ENCODE peak calls at places on chromosomes 5 and 9, in seven cellular contexts. D, Q, X, E, F, I and K are unnamed samples.

GRCh38 chr5:136193396-136193935 is 504 bp upstream of the SMIM32 start:
- DNase-seq in D (no peak), F (no peak), X (no peak), Q (no peak), E (no peak), I (no peak), K (no peak)

GRCh38 chr5:160960592-160960991 is 108.6 kb upstream of the ATP10B start:
- DNase-seq in Q (no peak), F (no peak), D (no peak), I (no peak), X (no peak), E (no peak), K (no peak)

GRCh38 chr5:87340716-87341115 is 72.0 kb downstream of the CCNH start:
- DNase-seq in D (no peak), E (no peak), F (no peak), Q (no peak), I (no peak), X (peak), K (no peak)

GRCh38 chr9:85940275-85940831 is 593 bp upstream of the NAA35 start:
- DNase-seq in F (no peak), I (no peak), Q (no peak), D (no peak), X (no peak), E (no peak), K (no peak)

GRCh38 chr9:89218040-89218928 is 39.7 kb upstream of the SHC3 start:
- DNase-seq in Q (peak), I (no peak), F (no peak), X (no peak), E (no peak), D (no peak), K (no peak)

GRCh38 chr5:79853676-79854418 is 137.2 kb downstream of the MTX3 start:
- DNase-seq in Q (no peak), F (no peak), E (no peak), D (no peak), I (peak), X (no peak), K (no peak)

GRCh38 chr9:107540167-107540566 is 50.6 kb upstream of the KLF4 start:
- DNase-seq in D (no peak), F (no peak), I (no peak), X (no peak), E (no peak), Q (peak), K (no peak)

GRCh38 chr9:129145841-129146292 is 32.2 kb downstream of the IER5L start:
- DNase-seq in D (no peak), I (peak), F (peak), E (no peak), Q (peak), X (no peak), K (no peak)

GRCh38 chr9:108617661-108618060 is 238.1 kb downstream of the ACTL7B start:
- DNase-seq in I (no peak), Q (no peak), D (no peak), F (no peak), X (no peak), E (no peak), K (no peak)

GRCh38 chr9:98576354-98576753 is 132.4 kb downstream of the GABBR2 start:
- DNase-seq in X (peak), F (no peak), E (no peak), D (no peak), I (no peak), Q (no peak), K (no peak)

GRCh38 chr9:107690026-107690425 is 200.5 kb upstream of the KLF4 start:
- DNase-seq in F (no peak), I (no peak), E (no peak), X (no peak), D (no peak), Q (no peak), K (no peak)

GRCh38 chr9:31733166-31733565 is 651.3 kb upstream of the ACO1 start:
- DNase-seq in X (no peak), I (no peak), F (no peak), Q (no peak), D (no peak), E (no peak), K (peak)

GRCh38 chr9:38318755-38319495 is 73.6 kb upstream of the ALDH1B1 start:
- DNase-seq in X (no peak), E (no peak), Q (peak), D (no peak), I (peak), F (peak), K (no peak)

GRCh38 chr9:108444400-108445358 is 411.1 kb downstream of the ACTL7B start:
- DNase-seq in F (peak), Q (peak), E (no peak), X (no peak), I (peak), D (no peak), K (peak)

GRCh38 chr5:378301-378891 is 56.9 kb downstream of the AHRR start:
- DNase-seq in I (peak), D (peak), E (no peak), F (no peak), Q (no peak), X (no peak), K (no peak)

GRCh38 chr5:140246378-140247122 is 56.4 kb downstream of the PFDN1 start:
- DNase-seq in I (peak), Q (peak), X (no peak), F (no peak), D (no peak), E (no peak), K (no peak)

GRCh38 chr5:151751091-151751490 is 7.3 kb downstream of the ATOX1 start:
- DNase-seq in F (no peak), D (no peak), Q (peak), X (no peak), E (no peak), I (peak), K (no peak)

GRCh38 chr9:108743901-108744371 is 111.8 kb downstream of the ACTL7B start:
- DNase-seq in X (no peak), F (no peak), I (no peak), E (no peak), D (no peak), Q (peak), K (peak)

GRCh38 chr5:154698681-154699275 is 56.4 kb upstream of the LARP1 start:
- DNase-seq in F (no peak), Q (no peak), D (no peak), I (no peak), E (no peak), X (no peak), K (no peak)

GRCh38 chr9:36504154-36504550 is 68.5 kb upstream of the MELK start:
- DNase-seq in F (no peak), E (no peak), D (no peak), Q (no peak), I (no peak), X (no peak), K (no peak)

GRCh38 chr9:70438341-70438924 is 24.0 kb upstream of the KLF9 start:
- DNase-seq in X (peak), Q (peak), F (peak), I (peak), D (no peak), E (no peak), K (peak)

GRCh38 chr5:142095035-142095434 is 13.5 kb upstream of the NDFIP1 start:
- DNase-seq in I (no peak), F (no peak), X (no peak), E (peak), D (no peak), Q (no peak), K (no peak)

GRCh38 chr5:51381801-51382507 is 1.3 kb upstream of the ISL1 start:
- DNase-seq in Q (no peak), E (no peak), F (no peak), D (no peak), X (no peak), I (no peak), K (no peak)

GRCh38 chr9:82488702-82489578 is 500.4 kb downstream of the SPATA31D1 start:
- DNase-seq in D (peak), E (no peak), Q (peak), I (peak), F (peak), X (no peak), K (peak)

GRCh38 chr9:36492849-36493248 is 79.8 kb upstream of the MELK start:
- DNase-seq in D (no peak), I (peak), F (no peak), Q (no peak), X (no peak), E (no peak), K (no peak)

GRCh38 chr5:79560774-79561524 is 47.0 kb upstream of the HOMER1 start:
- DNase-seq in Q (no peak), I (peak), E (no peak), F (no peak), X (no peak), D (no peak), K (no peak)

GRCh38 chr5:166509085-166509484 is 1782.4 kb upstream of the WWC1 start:
- DNase-seq in E (no peak), I (no peak), X (no peak), Q (no peak), D (no peak), F (peak), K (no peak)

GRCh38 chr5:38208782-38209378 is 49.5 kb upstream of the EGFLAM start:
- DNase-seq in D (no peak), X (no peak), F (peak), Q (peak), E (no peak), I (peak), K (peak)